ENCODE peak calls at places on chromosome 18, in nine cellular contexts. R is neural progenitor cell, F is prostate gland, Y is thoracic aorta, H is endothelial cell of umbilical vein, G is endodermal cell, Z is mammary epithelial cell, P is GM12878, S is stomach. V is an unnamed sample. For H3K4me1, the result is how much of the 10 kb centered on the place peaks cover.

GRCh38 chr18:22637787-22638186 is 220.1 kb upstream of the CTAGE1 start:
- DNase-seq in R (no peak), F (no peak), Y (no peak), H (no peak), G (no peak), Z (peak), P (no peak), S (no peak), V (no peak)

GRCh38 chr18:78898066-78898465 is 81.6 kb upstream of the SALL3 start:
- DNase-seq in R (no peak), F (no peak), Y (no peak), H (no peak), G (no peak), Z (no peak), P (no peak), S (no peak), V (no peak)

GRCh38 chr18:51383711-51384110 is 186.2 kb upstream of the MEX3C start:
- DNase-seq in R (no peak), F (no peak), Y (no peak), H (no peak), G (no peak), Z (no peak), P (no peak), S (no peak), V (no peak)

GRCh38 chr18:41038071-41038470 is 917.0 kb upstream of the PIK3C3 start:
- DNase-seq in R (no peak), F (no peak), Y (no peak), H (no peak), G (no peak), Z (peak), P (no peak), S (no peak), V (no peak)

GRCh38 chr18:74315464-74316256 is at the start of gene C18orf63:
- DNase-seq in R (no peak), F (no peak), Y (no peak), H (no peak), G (no peak), Z (no peak), P (no peak), S (no peak), V (no peak)

GRCh38 chr18:5145168-5145857 is 51.7 kb downstream of the AKAIN1 start:
- DNase-seq in R (no peak), F (no peak), Y (no peak), H (no peak), G (no peak), Z (no peak), P (no peak), S (no peak), V (no peak)

GRCh38 chr18:31510319-31510718 is 12.3 kb downstream of the DSG2 start:
- DNase-seq in R (no peak), F (peak), Y (no peak), H (no peak), G (no peak), Z (peak), P (no peak), S (no peak), V (peak)

GRCh38 chr18:67359868-67360838 is 156.4 kb downstream of the DSEL start:
- DNase-seq in R (no peak), F (no peak), Y (peak), H (peak), G (no peak), Z (peak), P (no peak), S (no peak), V (no peak)

DNA sequence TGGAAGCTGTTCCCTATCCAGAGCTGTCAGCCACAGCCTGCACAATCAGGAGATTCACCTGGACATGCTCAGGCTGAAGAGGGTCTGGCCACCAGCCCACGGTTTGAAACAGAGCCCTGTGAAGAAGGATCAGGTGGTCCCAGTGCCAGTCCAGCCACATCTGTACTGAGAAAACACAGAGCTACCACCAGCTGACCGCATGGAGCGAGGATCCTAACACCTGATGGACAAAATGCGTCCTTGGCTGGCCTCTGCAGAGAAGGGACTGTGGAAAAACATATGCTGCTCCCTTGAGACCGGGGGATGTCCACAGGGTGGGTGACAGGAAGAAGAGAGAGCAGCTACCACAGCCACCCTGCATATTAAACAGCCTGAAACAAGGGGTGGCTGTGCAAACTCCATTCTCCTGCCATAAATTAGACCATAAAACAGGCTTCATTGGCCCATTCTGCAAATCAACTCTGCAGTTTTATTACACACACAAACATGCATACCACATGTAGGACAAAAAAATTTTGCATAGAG is 137.3 kb downstream of the BCL2 start:
- DNase-seq in R (no peak), F (no peak), Y (no peak), H (no peak), G (no peak), Z (no peak), P (no peak), S (no peak), V (no peak)
- H3K4me3 ChIP-seq in R (no peak), F (no peak), Y (no peak), H (no peak), G (no peak), Z (no peak), P (peak), S (no peak), V (no peak)

GRCh38 chr18:34901299-34901698 is 139.9 kb upstream of the MAPRE2 start:
- DNase-seq in R (no peak), F (no peak), Y (no peak), H (no peak), G (no peak), Z (no peak), P (no peak), S (no peak), V (peak)
- TF ChIP-seq CTCF in R (no peak), F (no peak), Y (peak), H (no peak), G (no peak), Z (no peak), P (no peak), S (no peak), V (no peak)

DNA sequence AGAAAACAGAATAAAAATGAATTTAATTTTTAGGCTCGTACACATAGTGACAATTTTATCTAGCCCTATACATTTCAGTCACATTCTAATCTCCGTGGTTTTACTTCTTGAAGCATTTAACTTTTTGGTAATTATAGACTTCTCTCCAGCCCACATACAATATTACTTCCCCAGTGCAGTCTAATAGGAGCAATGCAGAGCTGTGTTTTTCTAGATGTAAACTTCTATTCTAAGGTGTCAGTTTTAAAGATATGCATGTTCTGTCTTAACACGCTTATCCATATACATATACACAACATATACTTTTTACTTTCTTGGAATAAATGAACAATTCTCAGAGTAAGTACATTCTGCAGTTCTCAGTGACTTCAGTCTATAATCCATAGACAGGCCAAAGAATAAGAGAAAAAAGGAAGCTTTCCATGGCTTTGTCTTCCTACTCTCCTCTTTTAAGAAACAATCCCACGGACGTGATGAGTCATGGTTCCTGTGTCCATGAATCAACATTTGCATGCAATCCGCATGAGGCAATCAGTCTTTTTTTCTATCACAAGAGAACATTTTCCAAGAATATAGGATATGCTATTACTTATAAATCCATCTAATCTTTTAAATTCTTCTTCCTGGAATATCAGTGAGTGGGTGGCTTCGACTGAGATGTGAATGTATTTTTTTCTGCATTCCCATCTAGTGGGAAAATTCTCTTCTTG is 42.8 kb downstream of the CCDC102B start:
- DNase-seq in R (peak), F (no peak), Y (no peak), H (peak), G (no peak), Z (peak), P (no peak), S (no peak), V (no peak)
- H3K4me1 ChIP-seq in R (under half), F (under half), Y (under half), H (under half), G (under half), Z (under half), P (under half), S (under half), V (under half)

GRCh38 chr18:28178720-28179119 is 1.8 kb upstream of the CDH2 start:
- DNase-seq in R (no peak), F (no peak), Y (no peak), H (peak), G (peak), Z (no peak), P (no peak), S (no peak), V (peak)
- H3K4me3 ChIP-seq in R (peak), F (no peak), Y (peak), H (peak), G (peak), Z (no peak), P (no peak), S (peak), V (no peak)

GRCh38 chr18:21513741-21514140 is 86.8 kb downstream of the ESCO1 start:
- DNase-seq in R (no peak), F (no peak), Y (no peak), H (no peak), G (no peak), Z (peak), P (no peak), S (no peak), V (no peak)

GRCh38 chr18:21505231-21505630 is 95.3 kb downstream of the ESCO1 start:
- DNase-seq in R (no peak), F (no peak), Y (no peak), H (no peak), G (no peak), Z (no peak), P (no peak), S (no peak), V (no peak)

GRCh38 chr18:21508302-21508701 is 92.2 kb downstream of the ESCO1 start:
- DNase-seq in R (no peak), F (no peak), Y (no peak), H (no peak), G (no peak), Z (no peak), P (no peak), S (no peak), V (no peak)

GRCh38 chr18:21513292-21513691 is 87.2 kb downstream of the ESCO1 start:
- DNase-seq in R (no peak), F (no peak), Y (no peak), H (no peak), G (no peak), Z (no peak), P (no peak), S (no peak), V (no peak)

DNA sequence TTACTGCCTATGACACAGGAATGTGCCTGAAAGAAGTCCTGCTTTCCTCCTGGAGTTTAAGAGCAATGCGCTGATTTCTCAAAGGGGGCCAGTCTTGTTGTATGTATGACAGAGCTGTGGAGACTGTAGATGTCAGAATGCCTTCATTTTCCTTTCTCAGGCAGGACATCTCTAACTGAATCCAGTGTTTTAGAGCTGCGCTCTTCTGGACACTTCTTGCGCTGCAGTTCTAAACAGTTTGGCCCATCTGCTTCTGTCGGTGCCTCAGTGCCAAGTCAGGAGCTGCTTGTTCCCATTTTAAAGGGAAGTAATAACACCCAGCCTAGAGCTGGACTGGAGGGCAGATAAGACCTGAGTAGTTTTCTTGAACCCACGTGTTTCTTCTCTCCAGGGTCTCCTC is 91.4 kb downstream of the ESCO1 start:
- DNase-seq in R (no peak), F (no peak), Y (no peak), H (no peak), G (no peak), Z (no peak), P (no peak), S (no peak), V (no peak)
- TF ChIP-seq CTCF in R (no peak), F (no peak), Y (no peak), H (no peak), G (no peak), Z (peak), P (no peak), S (no peak), V (no peak)

DNA sequence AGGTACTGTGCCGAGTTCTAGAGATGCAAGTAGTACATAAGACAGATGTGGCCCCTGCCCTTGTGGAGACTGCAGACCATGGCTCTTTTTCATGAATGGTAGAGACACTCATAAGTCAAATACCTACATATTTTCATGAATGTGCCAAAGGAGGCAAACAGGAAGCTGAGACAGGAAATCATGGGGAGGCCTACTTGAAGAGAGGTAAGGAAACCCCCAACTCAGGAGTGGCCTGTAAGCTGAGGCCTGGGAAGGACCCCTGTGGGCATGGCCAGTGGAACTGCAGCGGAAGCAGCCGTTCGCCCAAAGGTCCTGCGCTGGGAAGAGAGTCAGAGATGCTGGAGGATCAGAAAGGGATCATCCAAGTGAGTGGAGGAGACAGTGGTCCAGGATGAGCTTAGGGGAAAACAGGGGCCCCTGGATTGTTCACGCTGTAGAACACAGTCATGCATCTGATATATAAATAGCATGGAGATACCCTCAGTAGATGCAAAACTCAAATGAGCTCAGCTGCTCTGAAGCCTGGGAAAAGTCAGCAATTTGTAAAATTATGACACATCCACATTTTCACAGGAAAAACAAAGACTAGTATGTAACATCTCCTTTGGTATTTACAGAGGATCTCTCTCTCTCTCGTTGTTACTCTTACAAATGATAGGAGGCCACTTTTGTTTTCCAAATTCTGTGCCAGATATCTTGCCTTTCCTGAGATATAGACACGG is 228.9 kb downstream of the NEDD4L start:
- DNase-seq in R (no peak), F (no peak), Y (no peak), H (peak), G (peak), Z (no peak), P (no peak), S (no peak), V (no peak)
- H3K4me1 ChIP-seq in R (under half), F (under half), Y (under half), H (under half), G (under half), Z (under half), P (under half), S (half or more), V (under half)

DNA sequence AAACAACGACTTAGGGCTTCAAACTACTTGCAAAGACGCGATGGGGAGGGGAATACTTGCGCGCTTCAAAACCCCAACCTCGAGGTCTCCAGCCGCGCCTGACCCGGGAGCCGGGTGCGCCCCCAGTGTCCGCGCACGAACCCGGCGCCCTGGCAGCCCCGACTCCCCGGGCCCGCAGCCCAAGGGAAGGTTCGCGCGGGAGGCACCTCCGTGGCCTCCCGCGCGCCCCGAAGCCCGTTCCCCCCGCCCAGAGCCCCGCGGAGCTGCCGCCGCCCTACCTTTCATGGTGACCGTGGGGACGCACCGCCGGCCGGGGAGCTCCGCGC is 308 bp downstream of the COLEC12 start:
- DNase-seq in R (peak), F (no peak), Y (no peak), H (no peak), G (peak), Z (peak), P (no peak), S (no peak), V (no peak)
- H3K4me3 ChIP-seq in R (peak), F (peak), Y (peak), H (peak), G (peak), Z (no peak), P (no peak), S (peak), V (no peak)

GRCh38 chr18:54949588-54949987 is 9.7 kb downstream of the CCDC68 start:
- DNase-seq in R (no peak), F (no peak), Y (no peak), H (no peak), G (no peak), Z (no peak), P (no peak), S (no peak), V (no peak)

GRCh38 chr18:54947115-54947514 is 12.1 kb downstream of the CCDC68 start:
- DNase-seq in R (no peak), F (peak), Y (no peak), H (peak), G (no peak), Z (no peak), P (no peak), S (peak), V (peak)

GRCh38 chr18:54946149-54946581 is 13.1 kb downstream of the CCDC68 start:
- DNase-seq in R (no peak), F (no peak), Y (no peak), H (peak), G (no peak), Z (no peak), P (peak), S (peak), V (no peak)

GRCh38 chr18:54948350-54948837 is 10.9 kb downstream of the CCDC68 start:
- DNase-seq in R (no peak), F (no peak), Y (no peak), H (no peak), G (no peak), Z (no peak), P (no peak), S (no peak), V (no peak)

DNA sequence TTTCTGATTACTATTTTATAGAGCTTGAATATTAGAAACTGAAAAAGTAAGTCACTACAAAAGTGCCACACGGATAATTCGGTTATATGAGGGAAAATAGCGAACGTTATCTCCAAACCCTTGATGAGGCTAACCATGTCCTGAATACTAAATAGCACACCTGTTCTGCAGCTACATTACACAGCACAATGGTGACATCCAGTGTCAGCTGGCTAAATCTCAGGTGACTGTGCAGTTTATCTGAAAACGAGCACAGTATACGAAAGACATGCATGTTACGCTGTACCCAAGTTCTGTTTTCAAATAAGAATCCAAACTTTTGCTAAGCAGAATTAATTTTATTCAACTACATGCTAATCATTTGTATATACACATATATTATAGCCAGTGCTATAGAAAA is 9.0 kb downstream of the CCDC68 start:
- DNase-seq in R (no peak), F (no peak), Y (no peak), H (no peak), G (no peak), Z (peak), P (no peak), S (peak), V (no peak)
- TF ChIP-seq CTCF in R (peak), F (peak), Y (no peak), H (no peak), G (peak), Z (peak), P (no peak), S (no peak), V (no peak)